ENCODE peak calls at places on chromosomes 1 and 21, in eight cellular contexts. H is WTC11, D is COR-L47, N is tibial nerve, U is neural crest cell, S is RWPE1, C is HFFc6, T is non-pigmented ciliary epithelial cell. Q is an unnamed sample.

GRCh38 chr1:147669475-147670318 is 627 bp downstream of the ACP6 start:
- DNase-seq in S (peak), H (peak), D (no peak), T (no peak), C (peak), N (peak), U (peak), Q (peak)

GRCh38 chr1:207040181-207040533 is 7.6 kb upstream of the C1orf116 start:
- DNase-seq in S (no peak), C (peak), N (no peak), H (no peak), D (no peak), U (no peak), T (no peak), Q (no peak)

GRCh38 chr1:22814176-22815042 is 103.8 kb downstream of the EPHB2 start:
- DNase-seq in T (no peak), D (peak), H (no peak), U (no peak), N (peak), S (no peak), C (no peak), Q (no peak)

GRCh38 chr1:82632164-82632563 is 831.4 kb downstream of the ADGRL2 start:
- DNase-seq in H (no peak), C (no peak), N (no peak), D (no peak), S (peak), U (no peak), T (no peak), Q (peak)

GRCh38 chr1:33219886-33220661 is 36.2 kb upstream of the ZNF362 start:
- DNase-seq in S (peak), T (no peak), D (no peak), N (no peak), U (no peak), H (no peak), C (peak), Q (peak)

GRCh38 chr1:31084782-31085569 is 19.5 kb upstream of the PUM1 start:
- DNase-seq in C (no peak), T (no peak), U (no peak), N (no peak), D (no peak), S (no peak), H (no peak), Q (no peak)

GRCh38 chr1:224433041-224433670 is 1.4 kb downstream of the WDR26 start:
- DNase-seq in U (peak), N (no peak), S (no peak), C (no peak), D (no peak), T (no peak), H (no peak), Q (peak)

GRCh38 chr1:2585318-2586092 is 1.1 kb upstream of the PRXL2B start:
- DNase-seq in N (peak), T (no peak), H (no peak), S (peak), U (no peak), D (peak), C (peak), Q (peak)

GRCh38 chr1:16386454-16387113 is 19.5 kb downstream of the SZRD1 start:
- DNase-seq in H (no peak), D (no peak), C (peak), T (peak), N (no peak), S (peak), U (no peak), Q (peak)

GRCh38 chr1:95003433-95003738 is 69.4 kb downstream of the ALG14 start:
- DNase-seq in T (no peak), C (peak), S (no peak), D (no peak), H (no peak), N (no peak), U (no peak), Q (no peak)

GRCh38 chr1:168202941-168203654 is 22.7 kb upstream of the SFT2D2 start:
- DNase-seq in C (peak), T (peak), H (no peak), U (no peak), S (no peak), N (no peak), D (no peak), Q (peak)

GRCh38 chr1:24903011-24903461 is 27.0 kb downstream of the RUNX3 start:
- DNase-seq in N (no peak), H (no peak), U (no peak), T (no peak), D (no peak), C (no peak), S (no peak), Q (no peak)

GRCh38 chr21:43847301-43847700 is 17.7 kb upstream of the AGPAT3 start:
- DNase-seq in T (no peak), C (no peak), S (no peak), N (no peak), D (no peak), H (no peak), U (no peak), Q (no peak)

GRCh38 chr1:204041232-204041767 is 31.6 kb upstream of the SOX13 start:
- DNase-seq in N (no peak), T (no peak), H (no peak), U (no peak), D (peak), C (no peak), S (no peak), Q (no peak)

GRCh38 chr1:40897499-40897898 is 35.3 kb upstream of the CITED4 start:
- DNase-seq in S (peak), N (no peak), T (no peak), U (no peak), H (no peak), D (no peak), C (peak), Q (peak)

GRCh38 chr1:229924639-229925038 is 142.4 kb upstream of the GALNT2 start:
- DNase-seq in D (no peak), N (no peak), S (no peak), H (no peak), C (no peak), T (no peak), U (no peak), Q (no peak)

GRCh38 chr1:245611251-245611650 is 456.5 kb downstream of the KIF26B start:
- DNase-seq in D (no peak), N (no peak), C (no peak), U (no peak), T (no peak), S (no peak), H (no peak), Q (no peak)

GRCh38 chr1:38341694-38342093 is 295.1 kb upstream of the POU3F1 start:
- DNase-seq in H (no peak), C (no peak), T (no peak), D (no peak), U (no peak), N (no peak), S (no peak), Q (no peak)

GRCh38 chr21:45496968-45497845 is 45.0 kb downstream of the SLC19A1 start:
- DNase-seq in T (no peak), N (no peak), H (no peak), U (no peak), D (no peak), S (no peak), C (no peak), Q (no peak)

GRCh38 chr1:208243522-208243850 is 698 bp downstream of the PLXNA2 start:
- DNase-seq in S (no peak), D (no peak), U (no peak), T (no peak), H (no peak), N (no peak), C (no peak), Q (no peak)

GRCh38 chr1:169868978-169869377 is 24.7 kb downstream of the SCYL3 start:
- DNase-seq in U (no peak), T (no peak), D (no peak), N (no peak), S (no peak), H (no peak), C (no peak), Q (peak)

GRCh38 chr1:210764536-210764935 is 369.4 kb downstream of the KCNH1 start:
- DNase-seq in S (no peak), U (no peak), N (no peak), T (no peak), H (no peak), C (no peak), D (no peak), Q (no peak)

GRCh38 chr1:79781261-79781660 is 774.7 kb upstream of the ADGRL4 start:
- DNase-seq in C (no peak), U (no peak), S (no peak), D (no peak), T (no peak), H (no peak), N (no peak), Q (no peak)

GRCh38 chr1:172399369-172400072 is 21.0 kb upstream of the C1orf105 start:
- DNase-seq in U (peak), S (peak), C (peak), T (peak), N (peak), H (no peak), D (peak), Q (peak)

GRCh38 chr1:177959793-177960515 is 9.9 kb downstream of the SEC16B start:
- DNase-seq in S (peak), H (no peak), C (peak), U (no peak), D (peak), T (no peak), N (no peak), Q (peak)

GRCh38 chr1:227268943-227269342 is 49.3 kb downstream of the CDC42BPA start:
- DNase-seq in H (no peak), D (peak), U (no peak), C (no peak), N (no peak), T (no peak), S (no peak), Q (no peak)

GRCh38 chr1:170863600-170863999 is 71.7 kb upstream of the MROH9 start:
- DNase-seq in N (no peak), D (no peak), C (no peak), U (no peak), H (no peak), T (no peak), S (no peak), Q (no peak)

GRCh38 chr1:159132271-159132881 is 39.0 kb upstream of the CADM3 start:
- DNase-seq in U (peak), N (no peak), C (peak), D (no peak), H (peak), S (peak), T (peak), Q (peak)

GRCh38 chr1:22452401-22452963 is 831 bp downstream of the ZBTB40 start:
- DNase-seq in S (peak), D (no peak), T (no peak), U (no peak), N (no peak), C (peak), H (no peak), Q (peak)

GRCh38 chr1:75394386-75395139 is 216.4 kb downstream of the SLC44A5 start:
- DNase-seq in T (no peak), S (no peak), U (no peak), C (no peak), H (no peak), D (no peak), N (no peak), Q (no peak)

Q was measured in bronchial epithelial cell.